ENCODE peak calls at places on chromosome 20, in five cellular contexts. O, X, D, U and T are unnamed samples.

GRCh38 chr20:58712116-58712822 is 19.7 kb downstream of the NPEPL1 start:
- DNase-seq in X (no peak), O (no peak), D (no peak), U (no peak), T (no peak)

GRCh38 chr20:23340524-23340923 is 10.1 kb upstream of the NXT1 start:
- DNase-seq in O (no peak), U (peak), D (peak), X (peak), T (peak)

GRCh38 chr20:63625771-63626423 is 1.0 kb downstream of the GMEB2 start:
- DNase-seq in O (no peak), X (no peak), U (peak), D (no peak), T (no peak)

GRCh38 chr20:8505817-8506216 is 373.8 kb downstream of the PLCB1 start:
- DNase-seq in X (no peak), U (no peak), O (no peak), D (no peak), T (no peak)

GRCh38 chr20:57426156-57426769 is 35.1 kb downstream of the RBM38 start:
- DNase-seq in U (no peak), O (no peak), X (no peak), D (no peak), T (no peak)

GRCh38 chr20:38585404-38586180 is 4.6 kb downstream of the ADIG start:
- DNase-seq in U (no peak), D (no peak), X (no peak), O (no peak), T (no peak)

GRCh38 chr20:21184810-21185209 is 58.9 kb downstream of the KIZ start:
- DNase-seq in O (no peak), X (peak), U (no peak), D (no peak), T (no peak)

GRCh38 chr20:37392441-37393195 is 46.7 kb downstream of the SRC start:
- DNase-seq in U (no peak), O (no peak), X (no peak), D (no peak), T (peak)

GRCh38 chr20:1328680-1329330 is at the start of gene SDCBP2:
- DNase-seq in X (peak), U (peak), O (no peak), D (no peak), T (no peak)

GRCh38 chr20:51800769-51801219 is 1.5 kb downstream of the SALL4 start:
- DNase-seq in U (peak), O (no peak), D (no peak), X (no peak), T (peak)

GRCh38 chr20:14526891-14527290 is 189.5 kb upstream of the FLRT3 start:
- DNase-seq in U (no peak), D (no peak), X (no peak), O (no peak), T (no peak)

GRCh38 chr20:8545212-8545611 is 413.1 kb downstream of the PLCB1 start:
- DNase-seq in U (no peak), D (no peak), X (no peak), O (peak), T (no peak)

GRCh38 chr20:25248501-25249172 is 752 bp downstream of the PYGB start:
- DNase-seq in X (no peak), D (no peak), O (no peak), U (peak), T (peak)

GRCh38 chr20:11891081-11891826 is 26.4 kb upstream of the BTBD3 start:
- DNase-seq in D (peak), U (peak), O (no peak), X (peak), T (peak)

GRCh38 chr20:48015943-48016723 is 230.9 kb upstream of the SULF2 start:
- DNase-seq in D (no peak), X (no peak), O (peak), U (no peak), T (no peak)

GRCh38 chr20:21109144-21109543 is 3.0 kb upstream of the LINC00237 start:
- DNase-seq in U (no peak), O (no peak), X (no peak), D (no peak), T (no peak)

GRCh38 chr20:45497971-45498494 is 17.4 kb downstream of the SPINT3 start:
- DNase-seq in D (no peak), U (no peak), O (no peak), X (no peak), T (no peak)

GRCh38 chr20:31979713-31980426 is 11.9 kb downstream of the XKR7 start:
- DNase-seq in U (no peak), O (no peak), D (no peak), X (no peak), T (no peak)

GRCh38 chr20:63896136-63896890 is 1.4 kb downstream of the DNAJC5 start:
- DNase-seq in O (no peak), X (peak), D (peak), U (peak), T (peak)

GRCh38 chr20:5078399-5078958 is 41.3 kb downstream of the PCNA start:
- DNase-seq in D (no peak), U (peak), O (no peak), X (peak), T (no peak)

GRCh38 chr20:19658137-19658536 is 99.9 kb upstream of the RIN2 start:
- DNase-seq in O (no peak), U (no peak), X (no peak), D (no peak), T (no peak)

GRCh38 chr20:46977909-46978588 is 83.4 kb downstream of the EYA2 start:
- DNase-seq in X (no peak), U (no peak), O (no peak), D (no peak), T (no peak)

GRCh38 chr20:32252189-32252588 is 25.3 kb upstream of the KIF3B start:
- DNase-seq in D (no peak), O (no peak), X (no peak), U (no peak), T (no peak)

GRCh38 chr20:59560588-59561227 is 43.6 kb upstream of the PHACTR3 start:
- DNase-seq in U (no peak), D (no peak), O (no peak), X (peak), T (no peak)

GRCh38 chr20:33664085-33664761 is 2.1 kb downstream of the C20orf144 start:
- DNase-seq in D (no peak), X (no peak), U (no peak), O (no peak), T (peak)

GRCh38 chr20:58014628-58015315 is 213.7 kb downstream of the ANKRD60 start:
- DNase-seq in U (no peak), D (no peak), X (peak), O (no peak), T (no peak)

GRCh38 chr20:47269309-47270165 is 87.0 kb downstream of the ZMYND8 start:
- DNase-seq in D (no peak), U (no peak), X (no peak), O (no peak), T (no peak)

GRCh38 chr20:56807118-56807517 is 178.0 kb downstream of the TFAP2C start:
- DNase-seq in O (no peak), D (no peak), U (no peak), X (no peak), T (no peak)

GRCh38 chr20:11411765-11412164 is 505.9 kb upstream of the BTBD3 start:
- DNase-seq in U (no peak), O (no peak), D (no peak), X (no peak), T (no peak)

GRCh38 chr20:33947709-33948295 is 45.9 kb upstream of the RALY start:
- DNase-seq in D (no peak), X (no peak), U (no peak), O (no peak), T (peak)

GRCh38 chr20:34269996-34270627 is 28.9 kb downstream of the ASIP start:
- DNase-seq in D (no peak), U (peak), X (no peak), O (no peak), T (no peak)

GRCh38 chr20:39110819-39111136 is 148.6 kb downstream of the DHX35 start:
- DNase-seq in X (no peak), U (no peak), D (no peak), O (no peak), T (no peak)

GRCh38 chr20:57881466-57882405 is 171.9 kb upstream of the PMEPA1 start:
- DNase-seq in X (no peak), U (no peak), O (peak), D (no peak), T (no peak)

GRCh38 chr20:15703171-15703911 is 869.9 kb downstream of the KIF16B start:
- DNase-seq in D (no peak), O (no peak), X (peak), U (no peak), T (no peak)

GRCh38 chr20:10647471-10647870 is 26.3 kb downstream of the JAG1 start:
- DNase-seq in U (no peak), X (no peak), D (no peak), O (no peak), T (no peak)

GRCh38 chr20:54004397-54004940 is 65.9 kb downstream of the BCAS1 start:
- DNase-seq in U (no peak), O (no peak), X (no peak), D (no peak), T (no peak)

GRCh38 chr20:50153153-50153499 is 397 bp downstream of the PEDS1 start:
- DNase-seq in U (no peak), D (no peak), X (no peak), O (no peak), T (no peak)